ENCODE peak calls at places on chromosomes 1 and 21, in nine cellular contexts. One of them, this sample, is unnamed.

GRCh38 chr1:29786791-29787732 is 550.7 kb downstream of the PTPRU start:
- DNase-seq in stomach: no peak
- DNase-seq in A549: no peak
- DNase-seq in IMR-90: no peak
- DNase-seq in uterus: no peak
- DNase-seq in gastrocnemius medialis: no peak
- DNase-seq in adrenal gland: no peak
- DNase-seq in NB4: no peak
- DNase-seq in HCT116: no peak
- DNase-seq in this sample: no peak

GRCh38 chr1:89069955-89070354 is 4.9 kb upstream of the GBP1 start:
- DNase-seq in stomach: no peak
- DNase-seq in A549: no peak
- DNase-seq in IMR-90: no peak
- DNase-seq in uterus: no peak
- DNase-seq in gastrocnemius medialis: no peak
- DNase-seq in adrenal gland: no peak
- DNase-seq in NB4: no peak
- DNase-seq in HCT116: no peak
- DNase-seq in this sample: no peak

GRCh38 chr1:32786856-32787255 is 30.3 kb downstream of the YARS1 start:
- DNase-seq in stomach: no peak
- DNase-seq in A549: peak
- DNase-seq in IMR-90: no peak
- DNase-seq in uterus: no peak
- DNase-seq in gastrocnemius medialis: no peak
- DNase-seq in adrenal gland: no peak
- DNase-seq in NB4: peak
- DNase-seq in HCT116: no peak
- DNase-seq in this sample: no peak

GRCh38 chr1:45375104-45376090 is 35.2 kb upstream of the MUTYH start:
- DNase-seq in stomach: no peak
- DNase-seq in A549: no peak
- DNase-seq in IMR-90: no peak
- DNase-seq in uterus: no peak
- DNase-seq in gastrocnemius medialis: no peak
- DNase-seq in adrenal gland: no peak
- DNase-seq in NB4: no peak
- DNase-seq in HCT116: no peak
- DNase-seq in this sample: no peak

GRCh38 chr1:112317140-112317539 is 78.9 kb upstream of the CTTNBP2NL start:
- DNase-seq in stomach: no peak
- DNase-seq in A549: no peak
- DNase-seq in IMR-90: no peak
- DNase-seq in uterus: no peak
- DNase-seq in gastrocnemius medialis: no peak
- DNase-seq in adrenal gland: no peak
- DNase-seq in NB4: no peak
- DNase-seq in HCT116: no peak
- DNase-seq in this sample: no peak

GRCh38 chr1:26539722-26540121 is 10.2 kb downstream of the RPS6KA1 start:
- DNase-seq in stomach: no peak
- DNase-seq in A549: no peak
- DNase-seq in IMR-90: peak
- DNase-seq in uterus: no peak
- DNase-seq in gastrocnemius medialis: no peak
- DNase-seq in adrenal gland: no peak
- DNase-seq in NB4: peak
- DNase-seq in HCT116: no peak
- DNase-seq in this sample: no peak

GRCh38 chr1:232726048-232726779 is 79.0 kb upstream of the MAP10 start:
- DNase-seq in stomach: no peak
- DNase-seq in A549: no peak
- DNase-seq in IMR-90: peak
- DNase-seq in uterus: no peak
- DNase-seq in gastrocnemius medialis: no peak
- DNase-seq in adrenal gland: no peak
- DNase-seq in NB4: peak
- DNase-seq in HCT116: no peak
- DNase-seq in this sample: no peak

GRCh38 chr1:35807614-35808375 is at the start of gene AGO4:
- DNase-seq in stomach: peak
- DNase-seq in A549: peak
- DNase-seq in IMR-90: peak
- DNase-seq in uterus: peak
- DNase-seq in gastrocnemius medialis: peak
- DNase-seq in adrenal gland: peak
- DNase-seq in NB4: peak
- DNase-seq in HCT116: no peak
- DNase-seq in this sample: peak

GRCh38 chr21:41707231-41707988 is 59.4 kb downstream of the RIPK4 start:
- DNase-seq in stomach: no peak
- DNase-seq in A549: no peak
- DNase-seq in IMR-90: no peak
- DNase-seq in uterus: no peak
- DNase-seq in gastrocnemius medialis: no peak
- DNase-seq in adrenal gland: no peak
- DNase-seq in NB4: no peak
- DNase-seq in HCT116: peak
- DNase-seq in this sample: no peak

GRCh38 chr1:186089938-186090337 is 285.1 kb downstream of the TPR start:
- DNase-seq in stomach: no peak
- DNase-seq in A549: no peak
- DNase-seq in IMR-90: peak
- DNase-seq in uterus: no peak
- DNase-seq in gastrocnemius medialis: no peak
- DNase-seq in adrenal gland: no peak
- DNase-seq in NB4: no peak
- DNase-seq in HCT116: no peak
- DNase-seq in this sample: no peak

GRCh38 chr1:164625004-164625617 is 66.1 kb downstream of the PBX1 start:
- DNase-seq in stomach: no peak
- DNase-seq in A549: no peak
- DNase-seq in IMR-90: no peak
- DNase-seq in uterus: no peak
- DNase-seq in gastrocnemius medialis: no peak
- DNase-seq in adrenal gland: no peak
- DNase-seq in NB4: peak
- DNase-seq in HCT116: no peak
- DNase-seq in this sample: no peak

GRCh38 chr1:43870306-43870705 is 63.3 kb upstream of the ARTN start:
- DNase-seq in stomach: no peak
- DNase-seq in A549: no peak
- DNase-seq in IMR-90: no peak
- DNase-seq in uterus: no peak
- DNase-seq in gastrocnemius medialis: no peak
- DNase-seq in adrenal gland: no peak
- DNase-seq in NB4: no peak
- DNase-seq in HCT116: no peak
- DNase-seq in this sample: no peak

GRCh38 chr1:62012095-62012494 is 182.6 kb upstream of the L1TD1 start:
- DNase-seq in stomach: no peak
- DNase-seq in A549: no peak
- DNase-seq in IMR-90: no peak
- DNase-seq in uterus: no peak
- DNase-seq in gastrocnemius medialis: no peak
- DNase-seq in adrenal gland: no peak
- DNase-seq in NB4: no peak
- DNase-seq in HCT116: no peak
- DNase-seq in this sample: no peak

GRCh38 chr1:157134442-157134841 is 3.8 kb downstream of the ETV3 start:
- DNase-seq in stomach: no peak
- DNase-seq in A549: no peak
- DNase-seq in IMR-90: no peak
- DNase-seq in uterus: no peak
- DNase-seq in gastrocnemius medialis: no peak
- DNase-seq in adrenal gland: no peak
- DNase-seq in NB4: no peak
- DNase-seq in HCT116: no peak
- DNase-seq in this sample: no peak

DNA sequence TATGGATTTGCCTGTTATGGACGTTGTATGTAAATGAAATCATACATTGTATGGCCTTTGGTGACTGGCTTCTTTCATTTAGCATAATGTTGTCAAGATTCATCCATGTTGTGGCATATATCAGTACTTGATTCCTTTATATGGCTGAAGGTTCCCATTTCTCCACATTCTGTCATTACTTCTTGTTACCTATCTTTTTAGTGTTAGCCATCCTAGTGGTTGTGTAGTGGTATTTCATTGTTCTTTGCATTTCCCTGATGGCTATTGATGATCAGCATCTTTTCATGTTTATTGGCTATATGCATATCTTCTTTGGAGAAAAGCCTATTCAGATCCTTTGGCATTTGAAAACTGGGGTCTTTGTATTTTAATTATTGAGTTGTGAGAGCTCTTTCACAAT is 39.8 kb upstream of the PODN start:
- DNase-seq in stomach: no peak
- DNase-seq in A549: no peak
- DNase-seq in IMR-90: no peak
- DNase-seq in uterus: no peak
- DNase-seq in gastrocnemius medialis: no peak
- DNase-seq in adrenal gland: no peak
- DNase-seq in NB4: no peak
- DNase-seq in HCT116: no peak
- DNase-seq in this sample: no peak
- TF ChIP-seq CTCF in stomach: no peak
- TF ChIP-seq CTCF in A549: no peak
- TF ChIP-seq CTCF in IMR-90: no peak
- TF ChIP-seq CTCF in uterus: no peak
- TF ChIP-seq CTCF in gastrocnemius medialis: no peak
- TF ChIP-seq CTCF in adrenal gland: no peak
- TF ChIP-seq CTCF in NB4: no peak
- TF ChIP-seq CTCF in HCT116: no peak
- TF ChIP-seq CTCF in this sample: no peak

GRCh38 chr1:174963547-174964125 is 36.1 kb upstream of the CACYBP start:
- DNase-seq in stomach: no peak
- DNase-seq in A549: no peak
- DNase-seq in IMR-90: no peak
- DNase-seq in uterus: no peak
- DNase-seq in gastrocnemius medialis: no peak
- DNase-seq in adrenal gland: no peak
- DNase-seq in NB4: no peak
- DNase-seq in HCT116: no peak
- DNase-seq in this sample: no peak

GRCh38 chr1:174966000-174966572 is 33.7 kb upstream of the CACYBP start:
- DNase-seq in stomach: no peak
- DNase-seq in A549: no peak
- DNase-seq in IMR-90: no peak
- DNase-seq in uterus: no peak
- DNase-seq in gastrocnemius medialis: no peak
- DNase-seq in adrenal gland: no peak
- DNase-seq in NB4: no peak
- DNase-seq in HCT116: no peak
- DNase-seq in this sample: no peak

GRCh38 chr1:174967845-174968705 is 31.7 kb upstream of the CACYBP start:
- DNase-seq in stomach: no peak
- DNase-seq in A549: no peak
- DNase-seq in IMR-90: no peak
- DNase-seq in uterus: no peak
- DNase-seq in gastrocnemius medialis: no peak
- DNase-seq in adrenal gland: no peak
- DNase-seq in NB4: no peak
- DNase-seq in HCT116: no peak
- DNase-seq in this sample: no peak

GRCh38 chr1:174965006-174965971 is 34.5 kb upstream of the CACYBP start:
- DNase-seq in stomach: peak
- DNase-seq in A549: no peak
- DNase-seq in IMR-90: peak
- DNase-seq in uterus: no peak
- DNase-seq in gastrocnemius medialis: no peak
- DNase-seq in adrenal gland: no peak
- DNase-seq in NB4: peak
- DNase-seq in HCT116: no peak
- DNase-seq in this sample: no peak

GRCh38 chr1:174964261-174964984 is 35.3 kb upstream of the CACYBP start:
- DNase-seq in stomach: no peak
- DNase-seq in A549: peak
- DNase-seq in IMR-90: no peak
- DNase-seq in uterus: no peak
- DNase-seq in gastrocnemius medialis: no peak
- DNase-seq in adrenal gland: no peak
- DNase-seq in NB4: peak
- DNase-seq in HCT116: no peak
- DNase-seq in this sample: no peak
- TF ChIP-seq POLR2A in stomach: no peak
- TF ChIP-seq POLR2A in A549: no peak
- TF ChIP-seq POLR2A in IMR-90: no peak
- TF ChIP-seq POLR2A in uterus: no peak
- TF ChIP-seq POLR2A in gastrocnemius medialis: no peak
- TF ChIP-seq POLR2A in adrenal gland: no peak
- TF ChIP-seq POLR2A in NB4: no peak
- TF ChIP-seq POLR2A in HCT116: no peak
- TF ChIP-seq POLR2A in this sample: no peak

DNA sequence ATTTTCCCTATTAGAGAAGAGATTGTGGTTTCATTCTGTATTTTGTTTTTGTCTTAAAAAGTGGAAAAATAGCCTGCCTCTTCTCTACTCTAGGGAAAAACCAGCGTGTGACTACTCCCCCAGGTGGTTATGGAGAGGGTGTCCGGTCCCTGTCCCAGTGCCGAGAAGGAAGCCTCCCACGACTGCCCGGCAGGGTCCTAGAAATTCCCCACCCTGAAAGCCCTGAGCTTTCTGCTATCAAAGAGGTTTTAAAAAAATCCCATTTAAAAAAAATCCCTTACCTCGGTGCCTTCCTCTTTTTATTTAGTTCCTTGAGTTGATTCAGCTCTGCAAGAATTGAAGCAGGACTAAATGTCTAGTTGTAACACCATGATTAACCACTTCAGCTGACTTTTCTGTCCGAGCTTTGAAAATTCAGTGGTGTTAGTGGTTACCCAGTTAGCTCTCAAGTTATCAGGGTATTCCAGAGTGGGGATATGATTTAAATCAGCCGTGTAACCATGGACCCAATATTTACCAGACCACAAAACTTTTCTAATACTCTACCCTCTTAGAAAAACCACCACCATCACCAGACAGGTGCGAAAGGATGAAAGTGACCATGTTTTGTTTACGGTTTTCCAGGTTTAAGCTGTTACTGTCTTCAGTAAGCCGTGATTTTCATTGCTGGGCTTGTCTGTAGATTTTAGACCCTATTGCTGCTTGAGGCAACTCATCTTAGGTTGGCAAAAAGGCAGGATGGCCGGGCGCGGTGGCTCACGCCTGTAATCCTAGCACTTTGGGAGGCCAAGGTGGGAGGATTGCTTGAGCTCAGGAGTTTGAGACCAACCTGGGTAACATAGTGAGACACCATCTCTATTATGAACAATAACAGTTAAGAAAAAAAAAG is 34.9 kb upstream of the TDRD10 start:
- DNase-seq in stomach: no peak
- DNase-seq in A549: no peak
- DNase-seq in IMR-90: no peak
- DNase-seq in uterus: no peak
- DNase-seq in gastrocnemius medialis: no peak
- DNase-seq in adrenal gland: no peak
- DNase-seq in NB4: no peak
- DNase-seq in HCT116: no peak
- DNase-seq in this sample: no peak
- TF ChIP-seq CTCF in stomach: no peak
- TF ChIP-seq CTCF in A549: peak
- TF ChIP-seq CTCF in IMR-90: no peak
- TF ChIP-seq CTCF in uterus: peak
- TF ChIP-seq CTCF in gastrocnemius medialis: no peak
- TF ChIP-seq CTCF in adrenal gland: no peak
- TF ChIP-seq CTCF in NB4: no peak
- TF ChIP-seq CTCF in HCT116: no peak
- TF ChIP-seq CTCF in this sample: no peak

GRCh38 chr1:1132928-1133750 is 17.2 kb upstream of the C1orf159 start:
- DNase-seq in stomach: peak
- DNase-seq in A549: no peak
- DNase-seq in IMR-90: peak
- DNase-seq in uterus: no peak
- DNase-seq in gastrocnemius medialis: no peak
- DNase-seq in adrenal gland: peak
- DNase-seq in NB4: no peak
- DNase-seq in HCT116: no peak
- DNase-seq in this sample: peak
- TF ChIP-seq POLR2A in stomach: no peak
- TF ChIP-seq POLR2A in A549: no peak
- TF ChIP-seq POLR2A in IMR-90: no peak
- TF ChIP-seq POLR2A in uterus: no peak
- TF ChIP-seq POLR2A in gastrocnemius medialis: no peak
- TF ChIP-seq POLR2A in adrenal gland: no peak
- TF ChIP-seq POLR2A in NB4: no peak
- TF ChIP-seq POLR2A in HCT116: no peak
- TF ChIP-seq POLR2A in this sample: no peak

This sample was measured in heart left ventricle.